ENCODE peak calls at places on chromosomes 13 and 19, in five cellular contexts. O is tibial artery, T is AG10803, C is Peyer's patch, Q is NCI-H774. K is an unnamed sample.

GRCh38 chr19:6616011-6616410 is 25.1 kb upstream of the CD70 start:
- DNase-seq in Q (no peak), O (no peak), C (no peak), T (peak; percentile 25), K (no peak)

GRCh38 chr13:27176772-27177171 is 5.2 kb upstream of the USP12 start:
- DNase-seq in O (no peak), C (no peak), Q (no peak), T (no peak), K (no peak)

GRCh38 chr13:31072041-31072440 is 89.7 kb downstream of the HSPH1 start:
- DNase-seq in T (peak; percentile 17), O (no peak), C (no peak), Q (no peak), K (no peak)

GRCh38 chr13:111475488-111475887 is 155.0 kb downstream of the TEX29 start:
- DNase-seq in C (peak; percentile 32), O (no peak), T (no peak), Q (no peak), K (no peak)

GRCh38 chr19:28971513-28971912 is 241.4 kb downstream of the UQCRFS1 start:
- DNase-seq in Q (no peak), C (no peak), T (no peak), O (no peak), K (no peak)

GRCh38 chr13:20359335-20359734 is 127.2 kb upstream of the GJB6 start:
- DNase-seq in C (no peak), O (no peak), T (peak; percentile 95), Q (no peak), K (no peak)

GRCh38 chr19:44808463-44809371 is at the start of gene BCAM:
- DNase-seq in T (peak; percentile 41), Q (peak; percentile 55), C (peak; percentile 72), O (peak; percentile 67), K (no peak)

GRCh38 chr13:110618167-110618566 is 2.8 kb downstream of the NAXD start:
- DNase-seq in T (no peak), C (no peak), Q (no peak), O (no peak), K (no peak)

GRCh38 chr19:33785795-33786194 is 10.9 kb upstream of the KCTD15 start:
- DNase-seq in O (no peak), Q (no peak), T (peak; percentile 41), C (no peak), K (no peak)

GRCh38 chr13:51759240-51759639 is 44.7 kb downstream of the DHRS12 start:
- DNase-seq in T (no peak), C (no peak), Q (no peak), O (no peak), K (no peak)

GRCh38 chr19:5154129-5154798 is 185.4 kb downstream of the KDM4B start:
- DNase-seq in O (no peak), C (peak; percentile 72), T (no peak), Q (no peak), K (peak; percentile 4)

GRCh38 chr13:49292742-49293498 is 45.2 kb downstream of the CDADC1 start:
- DNase-seq in O (peak; percentile 65), Q (no peak), C (no peak), T (peak; percentile 36), K (peak; percentile 33)

GRCh38 chr13:43684947-43685725 is 101.6 kb downstream of the ENOX1 start:
- DNase-seq in Q (no peak), O (no peak), T (no peak), C (no peak), K (no peak)

GRCh38 chr13:26048745-26049144 is 3.1 kb downstream of the SHISA2 start:
- DNase-seq in O (no peak), Q (no peak), C (no peak), T (no peak), K (no peak)

GRCh38 chr13:105445793-105446192 is 1089.7 kb downstream of the EFNB2 start:
- DNase-seq in Q (no peak), C (no peak), O (no peak), T (no peak), K (no peak)

GRCh38 chr13:59666504-59666903 is 497.2 kb downstream of the DIAPH3 start:
- DNase-seq in Q (no peak), O (no peak), C (no peak), T (no peak), K (no peak)

GRCh38 chr19:47376589-47377144 is 27.6 kb downstream of the DHX34 start:
- DNase-seq in O (no peak), T (no peak), Q (no peak), C (no peak), K (no peak)

GRCh38 chr13:76993021-76993420 is 1.1 kb downstream of the CLN5 start:
- DNase-seq in C (no peak), T (peak; percentile 32), O (no peak), Q (no peak), K (no peak)

GRCh38 chr13:49587311-49587847 is 2.0 kb upstream of the RCBTB1 start:
- DNase-seq in C (no peak), O (no peak), Q (no peak), T (no peak), K (no peak)

GRCh38 chr19:42850981-42851717 is 28.4 kb downstream of the PSG1 start:
- DNase-seq in T (peak; percentile 99), Q (no peak), O (peak; percentile 84), C (peak; percentile 48), K (no peak)

GRCh38 chr13:29847501-29847983 is 2.9 kb downstream of the UBL3 start:
- DNase-seq in C (peak; percentile 47), Q (no peak), T (peak; percentile 56), O (no peak), K (peak; percentile 34)

GRCh38 chr13:107600986-107601385 is 614.4 kb downstream of the LIG4 start:
- DNase-seq in Q (no peak), T (no peak), C (no peak), O (no peak), K (no peak)

GRCh38 chr19:6378498-6378897 is 2.8 kb upstream of the PSPN start:
- DNase-seq in O (no peak), T (no peak), Q (no peak), C (no peak), K (no peak)

GRCh38 chr13:73168993-73169401 is 110.2 kb downstream of the KLF5 start:
- DNase-seq in Q (no peak), T (no peak), O (no peak), C (no peak), K (no peak)

GRCh38 chr19:34365463-34366401 is 736 bp downstream of the GPI start:
- DNase-seq in O (peak; percentile 28), T (peak; percentile 32), Q (no peak), C (peak; percentile 63), K (peak; percentile 52)

GRCh38 chr13:101488734-101489133 is 36.3 kb downstream of the ITGBL1 start:
- DNase-seq in C (no peak), O (no peak), T (no peak), Q (no peak), K (no peak)

GRCh38 chr13:34156841-34157365 is 339.0 kb downstream of the RFC3 start:
- DNase-seq in C (peak; percentile 76), T (peak; percentile 91), O (peak; percentile 72), Q (peak; percentile 61), K (no peak)

GRCh38 chr19:31448221-31448657 is 99.0 kb upstream of the TSHZ3 start:
- DNase-seq in O (peak; percentile 21), C (peak; percentile 60), Q (no peak), T (peak; percentile 86), K (no peak)

GRCh38 chr19:56946164-56946563 is 105.6 kb upstream of the PEG3 start:
- DNase-seq in O (no peak), Q (no peak), C (no peak), T (no peak), K (no peak)

GRCh38 chr13:77184455-77184854 is 142.4 kb downstream of the MYCBP2 start:
- DNase-seq in C (no peak), Q (no peak), T (no peak), O (no peak), K (no peak)

GRCh38 chr13:51738226-51738905 is 65.6 kb downstream of the DHRS12 start:
- DNase-seq in T (no peak), C (no peak), Q (no peak), O (no peak), K (no peak)

GRCh38 chr19:42203700-42204099 is 13.8 kb downstream of the DEDD2 start:
- DNase-seq in C (no peak), T (no peak), O (no peak), Q (no peak), K (no peak)

GRCh38 chr13:40464349-40464748 is 202.1 kb downstream of the FOXO1 start:
- DNase-seq in O (no peak), C (no peak), T (no peak), Q (peak; percentile 33), K (no peak)

GRCh38 chr13:23748591-23748990 is 140.6 kb downstream of the MIPEP start:
- DNase-seq in O (no peak), T (no peak), C (no peak), Q (no peak), K (no peak)

GRCh38 chr19:3338541-3339181 is 27.7 kb upstream of the NFIC start:
- DNase-seq in O (peak; percentile 56), T (no peak), Q (peak; percentile 29), C (peak; percentile 83), K (no peak)